ENCODE peak calls at places on chromosomes 1 and 21, in six cellular contexts. One of them, this sample, is unnamed.
A peak's percentile ranks its signal among the peaks of the same experiment; 100 is the strongest.

GRCh38 chr21:34877485-34878128 is 171.5 kb downstream of the RUNX1 start:
- DNase-seq in K562: no peak
- DNase-seq in stomach: peak; percentile 97
- DNase-seq in upper lobe of left lung: peak; percentile 91
- DNase-seq in esophagus muscularis mucosa: no peak
- DNase-seq in heart left ventricle: no peak
- DNase-seq in this sample: peak; percentile 94

GRCh38 chr21:27329255-27329851 is 362.5 kb upstream of the ADAMTS5 start:
- DNase-seq in K562: no peak
- DNase-seq in stomach: no peak
- DNase-seq in upper lobe of left lung: no peak
- DNase-seq in esophagus muscularis mucosa: no peak
- DNase-seq in heart left ventricle: no peak
- DNase-seq in this sample: no peak

GRCh38 chr1:165871311-165872067 is 44.1 kb downstream of the UCK2 start:
- DNase-seq in K562: peak; percentile 66
- DNase-seq in stomach: peak; percentile 63
- DNase-seq in upper lobe of left lung: peak; percentile 67
- DNase-seq in esophagus muscularis mucosa: no peak
- DNase-seq in heart left ventricle: peak; percentile 46
- DNase-seq in this sample: peak; percentile 34

GRCh38 chr1:181079382-181079781 is 9.1 kb upstream of the IER5 start:
- DNase-seq in K562: no peak
- DNase-seq in stomach: no peak
- DNase-seq in upper lobe of left lung: no peak
- DNase-seq in esophagus muscularis mucosa: no peak
- DNase-seq in heart left ventricle: no peak
- DNase-seq in this sample: no peak

GRCh38 chr1:154863702-154864174 is 6.3 kb downstream of the KCNN3 start:
- DNase-seq in K562: peak; percentile 77
- DNase-seq in stomach: peak; percentile 57
- DNase-seq in upper lobe of left lung: no peak
- DNase-seq in esophagus muscularis mucosa: no peak
- DNase-seq in heart left ventricle: no peak
- DNase-seq in this sample: no peak

GRCh38 chr1:202131956-202132821 is 9.5 kb downstream of the GPR37L1 start:
- DNase-seq in K562: no peak
- DNase-seq in stomach: peak; percentile 46
- DNase-seq in upper lobe of left lung: peak; percentile 65
- DNase-seq in esophagus muscularis mucosa: no peak
- DNase-seq in heart left ventricle: peak; percentile 56
- DNase-seq in this sample: peak; percentile 42

GRCh38 chr1:31497601-31498000 is 78.7 kb upstream of the TINAGL1 start:
- DNase-seq in K562: no peak
- DNase-seq in stomach: no peak
- DNase-seq in upper lobe of left lung: no peak
- DNase-seq in esophagus muscularis mucosa: no peak
- DNase-seq in heart left ventricle: no peak
- DNase-seq in this sample: no peak

GRCh38 chr1:219172821-219173220 is 857 bp upstream of the LYPLAL1 start:
- DNase-seq in K562: no peak
- DNase-seq in stomach: no peak
- DNase-seq in upper lobe of left lung: no peak
- DNase-seq in esophagus muscularis mucosa: no peak
- DNase-seq in heart left ventricle: no peak
- DNase-seq in this sample: no peak

GRCh38 chr1:204723131-204723787 is 37.7 kb upstream of the LRRN2 start:
- DNase-seq in K562: no peak
- DNase-seq in stomach: no peak
- DNase-seq in upper lobe of left lung: no peak
- DNase-seq in esophagus muscularis mucosa: no peak
- DNase-seq in heart left ventricle: peak; percentile 7
- DNase-seq in this sample: peak; percentile 35

GRCh38 chr1:28272215-28272852 is 13.0 kb downstream of the SESN2 start:
- DNase-seq in K562: peak; percentile 16
- DNase-seq in stomach: no peak
- DNase-seq in upper lobe of left lung: no peak
- DNase-seq in esophagus muscularis mucosa: no peak
- DNase-seq in heart left ventricle: no peak
- DNase-seq in this sample: no peak

GRCh38 chr1:39142394-39143060 is 62.0 kb upstream of the MACF1 start:
- DNase-seq in K562: no peak
- DNase-seq in stomach: peak; percentile 51
- DNase-seq in upper lobe of left lung: peak; percentile 93
- DNase-seq in esophagus muscularis mucosa: no peak
- DNase-seq in heart left ventricle: no peak
- DNase-seq in this sample: peak; percentile 89

GRCh38 chr1:59805564-59805963 is 9.2 kb upstream of the HOOK1 start:
- DNase-seq in K562: no peak
- DNase-seq in stomach: no peak
- DNase-seq in upper lobe of left lung: no peak
- DNase-seq in esophagus muscularis mucosa: no peak
- DNase-seq in heart left ventricle: no peak
- DNase-seq in this sample: no peak

GRCh38 chr1:154791292-154792278 is 78.5 kb downstream of the KCNN3 start:
- DNase-seq in K562: peak; percentile 31
- DNase-seq in stomach: peak; percentile 50
- DNase-seq in upper lobe of left lung: peak; percentile 30
- DNase-seq in esophagus muscularis mucosa: no peak
- DNase-seq in heart left ventricle: peak; percentile 32
- DNase-seq in this sample: no peak

GRCh38 chr1:85612704-85613361 is 32.3 kb downstream of the CCN1 start:
- DNase-seq in K562: peak; percentile 36
- DNase-seq in stomach: no peak
- DNase-seq in upper lobe of left lung: peak; percentile 49
- DNase-seq in esophagus muscularis mucosa: no peak
- DNase-seq in heart left ventricle: no peak
- DNase-seq in this sample: peak; percentile 30

GRCh38 chr1:66270122-66270812 is 263.7 kb upstream of the SGIP1 start:
- DNase-seq in K562: no peak
- DNase-seq in stomach: no peak
- DNase-seq in upper lobe of left lung: peak; percentile 48
- DNase-seq in esophagus muscularis mucosa: no peak
- DNase-seq in heart left ventricle: no peak
- DNase-seq in this sample: no peak

GRCh38 chr1:66273674-66274073 is 260.3 kb upstream of the SGIP1 start:
- DNase-seq in K562: no peak
- DNase-seq in stomach: no peak
- DNase-seq in upper lobe of left lung: no peak
- DNase-seq in esophagus muscularis mucosa: no peak
- DNase-seq in heart left ventricle: no peak
- DNase-seq in this sample: no peak

GRCh38 chr1:66271216-66271903 is 262.6 kb upstream of the SGIP1 start:
- DNase-seq in K562: no peak
- DNase-seq in stomach: peak; percentile 65
- DNase-seq in upper lobe of left lung: peak; percentile 76
- DNase-seq in esophagus muscularis mucosa: peak; percentile 95
- DNase-seq in heart left ventricle: peak; percentile 89
- DNase-seq in this sample: peak; percentile 81

GRCh38 chr1:66269222-66269621 is 264.7 kb upstream of the SGIP1 start:
- DNase-seq in K562: no peak
- DNase-seq in stomach: no peak
- DNase-seq in upper lobe of left lung: no peak
- DNase-seq in esophagus muscularis mucosa: no peak
- DNase-seq in heart left ventricle: no peak
- DNase-seq in this sample: no peak

GRCh38 chr1:66271904-66272254 is 262.1 kb upstream of the SGIP1 start:
- DNase-seq in K562: no peak
- DNase-seq in stomach: no peak
- DNase-seq in upper lobe of left lung: peak; percentile 54
- DNase-seq in esophagus muscularis mucosa: no peak
- DNase-seq in heart left ventricle: peak; percentile 72
- DNase-seq in this sample: peak; percentile 22
- H3K4me3 ChIP-seq in K562: no peak overlapping the region
- H3K4me3 ChIP-seq in stomach: no peak overlapping the region
- H3K4me3 ChIP-seq in upper lobe of left lung: peak overlapping the region; percentile 3
- H3K4me3 ChIP-seq in esophagus muscularis mucosa: peak overlapping the region; percentile 38
- H3K4me3 ChIP-seq in heart left ventricle: peak overlapping the region; percentile 47
- H3K4me3 ChIP-seq in this sample: no peak overlapping the region

GRCh38 chr1:207033302-207033701 is 746 bp upstream of the C1orf116 start:
- DNase-seq in K562: no peak
- DNase-seq in stomach: no peak
- DNase-seq in upper lobe of left lung: no peak
- DNase-seq in esophagus muscularis mucosa: no peak
- DNase-seq in heart left ventricle: no peak
- DNase-seq in this sample: no peak

GRCh38 chr1:207031016-207031415 is 1.5 kb downstream of the C1orf116 start:
- DNase-seq in K562: no peak
- DNase-seq in stomach: no peak
- DNase-seq in upper lobe of left lung: no peak
- DNase-seq in esophagus muscularis mucosa: no peak
- DNase-seq in heart left ventricle: no peak
- DNase-seq in this sample: no peak

GRCh38 chr1:207032528-207033017 is at the start of gene C1orf116:
- DNase-seq in K562: peak; percentile 98
- DNase-seq in stomach: peak; percentile 87
- DNase-seq in upper lobe of left lung: peak; percentile 90
- DNase-seq in esophagus muscularis mucosa: no peak
- DNase-seq in heart left ventricle: no peak
- DNase-seq in this sample: peak; percentile 85

GRCh38 chr1:207030522-207031009 is 2.0 kb downstream of the C1orf116 start:
- DNase-seq in K562: no peak
- DNase-seq in stomach: no peak
- DNase-seq in upper lobe of left lung: no peak
- DNase-seq in esophagus muscularis mucosa: no peak
- DNase-seq in heart left ventricle: no peak
- DNase-seq in this sample: no peak

GRCh38 chr1:207031632-207032258 is 811 bp downstream of the C1orf116 start:
- DNase-seq in K562: no peak
- DNase-seq in stomach: peak; percentile 87
- DNase-seq in upper lobe of left lung: no peak
- DNase-seq in esophagus muscularis mucosa: no peak
- DNase-seq in heart left ventricle: no peak
- DNase-seq in this sample: peak; percentile 85
- TF ChIP-seq POLR2A in K562: no peak
- TF ChIP-seq POLR2A in stomach: no peak
- TF ChIP-seq POLR2A in upper lobe of left lung: no peak
- TF ChIP-seq POLR2A in esophagus muscularis mucosa: no peak
- TF ChIP-seq POLR2A in heart left ventricle: no peak
- TF ChIP-seq POLR2A in this sample: peak; percentile 9

GRCh38 chr1:53541761-53542550 is 82.8 kb downstream of the DMRTB1 start:
- DNase-seq in K562: peak; percentile 60
- DNase-seq in stomach: no peak
- DNase-seq in upper lobe of left lung: no peak
- DNase-seq in esophagus muscularis mucosa: no peak
- DNase-seq in heart left ventricle: no peak
- DNase-seq in this sample: peak; percentile 50
- TF ChIP-seq CTCF in K562: peak; percentile 40
- TF ChIP-seq CTCF in stomach: no peak
- TF ChIP-seq CTCF in upper lobe of left lung: no peak
- TF ChIP-seq CTCF in esophagus muscularis mucosa: no peak
- TF ChIP-seq CTCF in heart left ventricle: no peak
- TF ChIP-seq CTCF in this sample: peak; percentile 34

GRCh38 chr21:44800103-44800502 is 1.5 kb downstream of the UBE2G2 start:
- DNase-seq in K562: no peak
- DNase-seq in stomach: peak; percentile 38
- DNase-seq in upper lobe of left lung: no peak
- DNase-seq in esophagus muscularis mucosa: no peak
- DNase-seq in heart left ventricle: no peak
- DNase-seq in this sample: no peak
- H3K4me3 ChIP-seq in K562: peak overlapping the region; percentile 83
- H3K4me3 ChIP-seq in stomach: peak overlapping the region; percentile 96
- H3K4me3 ChIP-seq in upper lobe of left lung: peak overlapping the region; percentile 88
- H3K4me3 ChIP-seq in esophagus muscularis mucosa: peak overlapping the region; percentile 91
- H3K4me3 ChIP-seq in heart left ventricle: peak overlapping the region; percentile 96
- H3K4me3 ChIP-seq in this sample: no peak overlapping the region

DNA sequence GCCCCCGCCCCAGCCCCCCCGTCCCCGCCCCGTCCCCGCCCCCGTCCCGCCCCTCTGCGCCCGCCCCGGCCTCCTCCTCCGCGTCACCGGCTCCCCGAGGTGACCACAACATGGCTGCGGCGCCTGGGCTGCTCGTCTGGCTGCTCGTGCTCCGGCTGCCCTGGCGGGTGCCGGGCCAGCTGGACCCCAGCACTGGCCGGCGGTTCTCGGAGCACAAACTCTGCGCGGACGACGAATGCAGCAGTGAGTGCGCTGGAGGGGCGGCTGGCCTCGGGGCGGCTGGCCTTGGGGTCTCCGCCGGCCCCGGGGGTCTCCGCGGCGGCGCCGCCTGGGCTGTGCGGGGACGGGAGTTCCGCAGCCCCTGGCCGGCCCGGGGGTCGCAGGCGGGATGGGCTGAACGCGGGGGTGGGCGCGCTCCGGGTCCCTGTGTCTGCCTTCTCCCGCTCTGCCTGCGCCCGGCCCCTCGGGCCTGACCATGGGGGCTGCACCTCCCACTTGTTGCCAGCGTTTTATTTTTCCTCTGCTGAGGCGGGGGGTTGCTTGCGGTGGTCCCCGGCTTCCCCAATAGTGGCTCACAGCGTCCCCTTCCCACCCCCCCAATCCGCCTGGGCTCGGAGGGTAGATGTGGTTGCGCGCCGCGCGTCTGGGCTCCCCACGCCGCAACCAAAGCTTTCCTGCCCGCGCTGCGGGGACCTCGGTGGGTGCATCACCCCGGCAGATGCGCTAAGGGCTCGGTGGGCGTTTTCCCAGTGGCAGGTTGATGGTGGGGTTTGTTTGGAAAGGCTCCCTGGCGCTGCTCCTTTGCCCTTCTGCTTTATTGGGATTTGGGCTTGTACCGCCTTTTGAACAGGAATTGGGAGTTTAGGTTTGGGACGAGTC is at the start of gene MIA3:
- DNase-seq in K562: peak; percentile 96
- DNase-seq in stomach: no peak
- DNase-seq in upper lobe of left lung: peak; percentile 21
- DNase-seq in esophagus muscularis mucosa: no peak
- DNase-seq in heart left ventricle: no peak
- DNase-seq in this sample: peak; percentile 33
- TF ChIP-seq POLR2A in K562: peak; percentile 84
- TF ChIP-seq POLR2A in stomach: no peak
- TF ChIP-seq POLR2A in upper lobe of left lung: no peak
- TF ChIP-seq POLR2A in esophagus muscularis mucosa: no peak
- TF ChIP-seq POLR2A in heart left ventricle: no peak
- TF ChIP-seq POLR2A in this sample: no peak

DNA sequence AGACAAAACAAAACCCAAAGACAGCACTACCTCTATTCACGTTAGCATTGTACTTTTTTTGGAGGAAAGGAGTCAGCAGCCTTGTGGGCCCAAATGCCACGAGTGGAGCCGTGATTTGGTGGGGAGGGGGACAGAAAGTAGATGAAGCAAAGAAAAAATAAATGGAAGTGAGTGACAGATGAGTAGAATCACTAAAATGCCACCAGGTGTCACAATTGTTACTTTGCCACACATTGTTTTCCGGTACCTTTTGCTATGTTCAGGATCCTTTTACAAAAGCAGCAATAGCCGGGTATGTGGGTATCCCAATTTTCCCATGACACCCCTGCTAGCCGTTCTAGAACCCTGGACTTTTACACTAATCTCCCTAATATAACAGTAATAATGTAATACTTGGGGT is 85.0 kb upstream of the AK4 start:
- DNase-seq in K562: no peak
- DNase-seq in stomach: no peak
- DNase-seq in upper lobe of left lung: no peak
- DNase-seq in esophagus muscularis mucosa: no peak
- DNase-seq in heart left ventricle: no peak
- DNase-seq in this sample: no peak
- TF ChIP-seq CTCF in K562: peak; percentile 47
- TF ChIP-seq CTCF in stomach: peak; percentile 10
- TF ChIP-seq CTCF in upper lobe of left lung: no peak
- TF ChIP-seq CTCF in esophagus muscularis mucosa: no peak
- TF ChIP-seq CTCF in heart left ventricle: no peak
- TF ChIP-seq CTCF in this sample: no peak

DNA sequence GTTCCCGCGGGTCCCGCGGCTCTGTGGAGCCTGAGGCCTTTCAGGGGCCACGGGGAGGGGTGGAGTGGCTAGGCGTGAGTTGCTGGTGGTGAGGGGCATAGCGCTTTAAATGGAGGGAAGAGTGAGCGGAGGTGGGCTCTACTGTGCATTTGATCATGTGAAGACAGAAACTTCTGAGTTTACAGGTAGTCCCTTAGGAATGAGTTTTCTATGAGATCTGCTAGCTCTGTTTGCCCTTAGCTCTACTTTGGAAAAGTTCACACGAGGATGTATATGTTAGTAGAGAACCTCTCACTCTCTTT is 593 bp downstream of the ST6GALNAC3 start:
- DNase-seq in K562: no peak
- DNase-seq in stomach: no peak
- DNase-seq in upper lobe of left lung: no peak
- DNase-seq in esophagus muscularis mucosa: no peak
- DNase-seq in heart left ventricle: no peak
- DNase-seq in this sample: no peak
- H3K4me3 ChIP-seq in K562: peak overlapping the region; percentile 52
- H3K4me3 ChIP-seq in stomach: peak overlapping the region; percentile 72
- H3K4me3 ChIP-seq in upper lobe of left lung: peak overlapping the region; percentile 83
- H3K4me3 ChIP-seq in esophagus muscularis mucosa: peak overlapping the region; percentile 82
- H3K4me3 ChIP-seq in heart left ventricle: peak overlapping the region; percentile 86
- H3K4me3 ChIP-seq in this sample: no peak overlapping the region